ENCODE peak calls at places on chromosomes 2 and 18, in five cellular contexts. W is NCI-H2171 treated with DMSO at 0.1 percent for 48 hours, T is GM06990, P is T-helper 2 cell, F is GM12865. L is an unnamed sample.

GRCh38 chr2:19823507-19823906 is 78.3 kb downstream of the TTC32 start:
- DNase-seq in T (no peak), W (no peak), P (no peak), F (no peak), L (no peak)

GRCh38 chr2:70553334-70553583 is 367 bp downstream of the TGFA start:
- DNase-seq in F (no peak), T (no peak), W (no peak), P (no peak), L (no peak)

GRCh38 chr18:49340446-49340845 is 120.0 kb downstream of the DYM start:
- DNase-seq in P (no peak), T (no peak), F (no peak), W (no peak), L (no peak)

GRCh38 chr2:233105930-233106329 is 45.8 kb downstream of the INPP5D start:
- DNase-seq in T (no peak), W (no peak), P (no peak), F (no peak), L (no peak)

GRCh38 chr18:47380153-47380552 is 128.7 kb upstream of the SKOR2 start:
- DNase-seq in P (no peak), W (no peak), F (no peak), T (no peak), L (no peak)

GRCh38 chr18:34909637-34910364 is 131.4 kb upstream of the MAPRE2 start:
- DNase-seq in F (peak; percentile 5), P (no peak), W (no peak), T (no peak), L (no peak)

GRCh38 chr2:200356794-200357472 is 50.4 kb downstream of the SPATS2L start:
- DNase-seq in W (no peak), P (no peak), F (no peak), T (no peak), L (no peak)

GRCh38 chr18:76658627-76659026 is 163.6 kb upstream of the ZNF516 start:
- DNase-seq in W (no peak), T (no peak), F (peak; percentile 37), P (no peak), L (peak; percentile 4)

GRCh38 chr2:111219285-111219684 is 98.6 kb downstream of the BCL2L11 start:
- DNase-seq in W (no peak), F (peak; percentile 90), P (no peak), T (peak; percentile 86), L (peak; percentile 23)

GRCh38 chr2:170524828-170525565 is 190.1 kb upstream of the SP5 start:
- DNase-seq in W (no peak), T (no peak), P (no peak), F (peak; percentile 37), L (no peak)

GRCh38 chr2:237760506-237761502 is 37.8 kb upstream of the RBM44 start:
- DNase-seq in W (no peak), P (no peak), F (no peak), T (no peak), L (no peak)

GRCh38 chr2:102520009-102520408 is 47.0 kb downstream of the SLC9A4 start:
- DNase-seq in P (no peak), F (peak; percentile 68), W (peak; percentile 8), T (no peak), L (no peak)

GRCh38 chr2:221600388-221600787 is 28.3 kb upstream of the EPHA4 start:
- DNase-seq in P (no peak), T (no peak), F (no peak), W (no peak), L (no peak)

GRCh38 chr18:35026407-35027061 is 14.7 kb upstream of the MAPRE2 start:
- DNase-seq in W (peak; percentile 21), T (no peak), P (no peak), F (peak; percentile 34), L (no peak)

GRCh38 chr2:205747827-205748386 is 65.6 kb downstream of the NRP2 start:
- DNase-seq in W (no peak), F (no peak), P (no peak), T (no peak), L (no peak)

GRCh38 chr2:201697899-201698298 is 545 bp downstream of the MPP4 start:
- DNase-seq in P (no peak), T (no peak), F (no peak), W (no peak), L (no peak)

GRCh38 chr2:118846667-118847446 is 591 bp downstream of the EN1 start:
- DNase-seq in T (no peak), W (peak; percentile 32), P (no peak), F (no peak), L (no peak)

GRCh38 chr2:20165677-20166509 is 59.0 kb downstream of the SDC1 start:
- DNase-seq in W (no peak), P (no peak), F (peak; percentile 52), T (no peak), L (no peak)

GRCh38 chr2:224934542-224935188 is 107.6 kb downstream of the DOCK10 start:
- DNase-seq in P (no peak), W (no peak), T (no peak), F (no peak), L (no peak)

GRCh38 chr2:176710657-176711197 is 441.5 kb downstream of the MTX2 start:
- DNase-seq in T (no peak), W (no peak), P (no peak), F (no peak), L (no peak)

GRCh38 chr2:232529806-232530547 is 4.0 kb downstream of the CHRND start:
- DNase-seq in F (no peak), P (no peak), T (no peak), W (no peak), L (no peak)

GRCh38 chr2:60780741-60781140 is 24.7 kb downstream of the PAPOLG start:
- DNase-seq in P (no peak), T (no peak), F (no peak), W (no peak), L (no peak)

GRCh38 chr2:157625311-157625710 is 3.4 kb downstream of the ACVR1C start:
- DNase-seq in F (no peak), T (no peak), W (no peak), P (no peak), L (no peak)

GRCh38 chr2:11672404-11672803 is 2.4 kb upstream of the NTSR2 start:
- DNase-seq in T (no peak), P (no peak), F (no peak), W (no peak), L (no peak)